ENCODE peak calls at places on chromosome 7, in nine cellular contexts. One of them, this sample, is unnamed.

GRCh38 chr7:75718390-75719031 is 20.2 kb downstream of the HIP1 start:
- DNase-seq in heart right ventricle: no peak
- DNase-seq in mesendoderm: no peak
- DNase-seq in iris pigment epithelial cell: no peak
- DNase-seq in astrocyte of the spinal cord: no peak
- DNase-seq in activated T-cell treated with anti-CD3 and anti-CD28 coated beads, Interleukin-2, amount 50 U/mL, for 72 hours: no peak
- DNase-seq in activated CD4-positive, alpha-beta T cell treated with anti-CD3 and anti-CD28 coated beads, Interleukin-2, amount 10 ng/mL, durations not matched to agents 24 days and 14 days: no peak
- DNase-seq in tibial nerve: no peak
- DNase-seq in NCI-H2081 treated with DMSO at 0.1 percent for 48 hours: no peak
- DNase-seq in this sample: no peak

GRCh38 chr7:5699467-5699866 is 82.0 kb downstream of the RNF216 start:
- DNase-seq in heart right ventricle: no peak
- DNase-seq in mesendoderm: no peak
- DNase-seq in iris pigment epithelial cell: no peak
- DNase-seq in astrocyte of the spinal cord: peak; percentile 30
- DNase-seq in activated T-cell treated with anti-CD3 and anti-CD28 coated beads, Interleukin-2, amount 50 U/mL, for 72 hours: no peak
- DNase-seq in activated CD4-positive, alpha-beta T cell treated with anti-CD3 and anti-CD28 coated beads, Interleukin-2, amount 10 ng/mL, durations not matched to agents 24 days and 14 days: peak; percentile 61
- DNase-seq in tibial nerve: no peak
- DNase-seq in NCI-H2081 treated with DMSO at 0.1 percent for 48 hours: no peak
- DNase-seq in this sample: no peak

GRCh38 chr7:107544848-107545591 is 18.7 kb downstream of the COG5 start:
- DNase-seq in heart right ventricle: no peak
- DNase-seq in mesendoderm: no peak
- DNase-seq in iris pigment epithelial cell: no peak
- DNase-seq in astrocyte of the spinal cord: no peak
- DNase-seq in activated T-cell treated with anti-CD3 and anti-CD28 coated beads, Interleukin-2, amount 50 U/mL, for 72 hours: no peak
- DNase-seq in activated CD4-positive, alpha-beta T cell treated with anti-CD3 and anti-CD28 coated beads, Interleukin-2, amount 10 ng/mL, durations not matched to agents 24 days and 14 days: no peak
- DNase-seq in tibial nerve: no peak
- DNase-seq in NCI-H2081 treated with DMSO at 0.1 percent for 48 hours: no peak
- DNase-seq in this sample: no peak

GRCh38 chr7:54888736-54889082 is 129.7 kb upstream of the SEC61G start:
- DNase-seq in heart right ventricle: no peak
- DNase-seq in mesendoderm: no peak
- DNase-seq in iris pigment epithelial cell: no peak
- DNase-seq in astrocyte of the spinal cord: no peak
- DNase-seq in activated T-cell treated with anti-CD3 and anti-CD28 coated beads, Interleukin-2, amount 50 U/mL, for 72 hours: no peak
- DNase-seq in activated CD4-positive, alpha-beta T cell treated with anti-CD3 and anti-CD28 coated beads, Interleukin-2, amount 10 ng/mL, durations not matched to agents 24 days and 14 days: no peak
- DNase-seq in tibial nerve: no peak
- DNase-seq in NCI-H2081 treated with DMSO at 0.1 percent for 48 hours: no peak
- DNase-seq in this sample: no peak

GRCh38 chr7:144487906-144488305 is 84.4 kb upstream of the NOBOX start:
- DNase-seq in heart right ventricle: no peak
- DNase-seq in mesendoderm: peak; percentile 87
- DNase-seq in iris pigment epithelial cell: no peak
- DNase-seq in astrocyte of the spinal cord: no peak
- DNase-seq in activated T-cell treated with anti-CD3 and anti-CD28 coated beads, Interleukin-2, amount 50 U/mL, for 72 hours: no peak
- DNase-seq in activated CD4-positive, alpha-beta T cell treated with anti-CD3 and anti-CD28 coated beads, Interleukin-2, amount 10 ng/mL, durations not matched to agents 24 days and 14 days: no peak
- DNase-seq in tibial nerve: no peak
- DNase-seq in NCI-H2081 treated with DMSO at 0.1 percent for 48 hours: no peak
- DNase-seq in this sample: no peak

GRCh38 chr7:116524221-116524608 is 621 bp upstream of the CAV1 start:
- DNase-seq in heart right ventricle: no peak
- DNase-seq in mesendoderm: no peak
- DNase-seq in iris pigment epithelial cell: no peak
- DNase-seq in astrocyte of the spinal cord: no peak
- DNase-seq in activated T-cell treated with anti-CD3 and anti-CD28 coated beads, Interleukin-2, amount 50 U/mL, for 72 hours: no peak
- DNase-seq in activated CD4-positive, alpha-beta T cell treated with anti-CD3 and anti-CD28 coated beads, Interleukin-2, amount 10 ng/mL, durations not matched to agents 24 days and 14 days: no peak
- DNase-seq in tibial nerve: no peak
- DNase-seq in NCI-H2081 treated with DMSO at 0.1 percent for 48 hours: no peak
- DNase-seq in this sample: no peak

GRCh38 chr7:76281006-76281705 is 21.3 kb upstream of the HSPB1 start:
- DNase-seq in heart right ventricle: no peak
- DNase-seq in mesendoderm: no peak
- DNase-seq in iris pigment epithelial cell: no peak
- DNase-seq in astrocyte of the spinal cord: no peak
- DNase-seq in activated T-cell treated with anti-CD3 and anti-CD28 coated beads, Interleukin-2, amount 50 U/mL, for 72 hours: peak; percentile 30
- DNase-seq in activated CD4-positive, alpha-beta T cell treated with anti-CD3 and anti-CD28 coated beads, Interleukin-2, amount 10 ng/mL, durations not matched to agents 24 days and 14 days: peak; percentile 71
- DNase-seq in tibial nerve: no peak
- DNase-seq in NCI-H2081 treated with DMSO at 0.1 percent for 48 hours: no peak
- DNase-seq in this sample: no peak

GRCh38 chr7:69883399-69883821 is 285.1 kb downstream of the AUTS2 start:
- DNase-seq in heart right ventricle: no peak
- DNase-seq in mesendoderm: no peak
- DNase-seq in iris pigment epithelial cell: no peak
- DNase-seq in astrocyte of the spinal cord: no peak
- DNase-seq in activated T-cell treated with anti-CD3 and anti-CD28 coated beads, Interleukin-2, amount 50 U/mL, for 72 hours: no peak
- DNase-seq in activated CD4-positive, alpha-beta T cell treated with anti-CD3 and anti-CD28 coated beads, Interleukin-2, amount 10 ng/mL, durations not matched to agents 24 days and 14 days: no peak
- DNase-seq in tibial nerve: no peak
- DNase-seq in NCI-H2081 treated with DMSO at 0.1 percent for 48 hours: no peak
- DNase-seq in this sample: no peak

GRCh38 chr7:28830831-28831230 is 127.3 kb downstream of the TRIL start:
- DNase-seq in heart right ventricle: no peak
- DNase-seq in mesendoderm: no peak
- DNase-seq in iris pigment epithelial cell: no peak
- DNase-seq in astrocyte of the spinal cord: peak; percentile 43
- DNase-seq in activated T-cell treated with anti-CD3 and anti-CD28 coated beads, Interleukin-2, amount 50 U/mL, for 72 hours: no peak
- DNase-seq in activated CD4-positive, alpha-beta T cell treated with anti-CD3 and anti-CD28 coated beads, Interleukin-2, amount 10 ng/mL, durations not matched to agents 24 days and 14 days: no peak
- DNase-seq in tibial nerve: no peak
- DNase-seq in NCI-H2081 treated with DMSO at 0.1 percent for 48 hours: no peak
- DNase-seq in this sample: no peak

This sample was measured in lower leg skin.